ENCODE peak calls at places on chromosome 3, in four cellular contexts. A is stimulated activated naive CD8-positive, alpha-beta T cell treated with anti-CD3 and anti-CD28 coated beads, Interleukin-15, Interleukin-2, amounts not matched to agents 100 U/mL and 50 U/mL, for 24 hours; E is thyroid gland; V is gastrocnemius medialis. H is an unnamed sample.

GRCh38 chr3:111134302-111134701 is 62.7 kb downstream of the NECTIN3 start:
- DNase-seq in V (no peak), E (no peak), A (no peak), H (no peak)

GRCh38 chr3:168216851-168217250 is 121.1 kb upstream of the GOLIM4 start:
- DNase-seq in A (no peak), E (no peak), V (no peak), H (no peak)

GRCh38 chr3:155407331-155407730 is 113.8 kb upstream of the STRIT1 start:
- DNase-seq in E (no peak), A (no peak), V (no peak), H (no peak)

GRCh38 chr3:66355394-66355793 is 134.6 kb downstream of the SLC25A26 start:
- DNase-seq in A (no peak), E (no peak), V (no peak), H (no peak)

GRCh38 chr3:146159616-146160232 is 1.3 kb downstream of the PLOD2 start:
- DNase-seq in V (no peak), E (no peak), A (no peak), H (no peak)

GRCh38 chr3:48711727-48712126 is 5.3 kb downstream of the IP6K2 start:
- DNase-seq in A (no peak), E (no peak), V (no peak), H (no peak)

GRCh38 chr3:42694366-42694765 is 8.2 kb downstream of the HHATL start:
- DNase-seq in E (no peak), V (no peak), A (no peak), H (no peak)

GRCh38 chr3:105351821-105352220 is 14.9 kb upstream of the ALCAM start:
- DNase-seq in V (no peak), A (no peak), E (no peak), H (no peak)

GRCh38 chr3:49924683-49925082 is 4.9 kb downstream of the MON1A start:
- DNase-seq in A (no peak), E (no peak), V (no peak), H (peak)

GRCh38 chr3:24387493-24387892 is 107.2 kb downstream of the THRB start:
- DNase-seq in V (no peak), A (no peak), E (no peak), H (no peak)

GRCh38 chr3:45119824-45120614 is 26.2 kb downstream of the CDCP1 start:
- DNase-seq in E (no peak), V (peak), A (no peak), H (no peak)

GRCh38 chr3:45118615-45119062 is 27.5 kb downstream of the CDCP1 start:
- DNase-seq in E (no peak), V (no peak), A (no peak), H (no peak)

GRCh38 chr3:64460877-64461276 is 226.9 kb downstream of the ADAMTS9 start:
- DNase-seq in V (no peak), A (no peak), E (no peak), H (no peak)

GRCh38 chr3:186930639-186931486 is 537 bp downstream of the ST6GAL1 start:
- DNase-seq in V (peak), A (peak), E (peak), H (peak)

GRCh38 chr3:192090586-192090985 is 629.6 kb downstream of the PYDC2 start:
- DNase-seq in A (no peak), V (no peak), E (peak), H (no peak)

GRCh38 chr3:168094580-168094876 is 1.2 kb downstream of the GOLIM4 start:
- DNase-seq in E (no peak), V (no peak), A (no peak), H (no peak)

GRCh38 chr3:61812517-61812916 is 251.1 kb downstream of the PTPRG start:
- DNase-seq in E (no peak), A (no peak), V (no peak), H (no peak)

GRCh38 chr3:46406786-46407611 is at the start of the genes CCR5AS and CCRL2:
- DNase-seq in A (peak), V (no peak), E (no peak), H (peak)

GRCh38 chr3:154152741-154153140 is 31.6 kb downstream of the ARHGEF26 start:
- DNase-seq in E (no peak), A (no peak), V (no peak), H (no peak)

GRCh38 chr3:141242035-141242721 is 10.6 kb downstream of the PXYLP1 start:
- DNase-seq in E (no peak), V (no peak), A (no peak), H (no peak)

GRCh38 chr3:16605966-16606365 is 743 bp upstream of the DAZL start:
- DNase-seq in A (no peak), E (no peak), V (no peak), H (no peak)

H was measured in K562.